ENCODE peak calls at places on chromosomes 4 and X, in five cellular contexts. H is left ventricle myocardium inferior; K is K562; F is neural crest cell; N is activated naive CD4-positive, alpha-beta T cell treated with anti-CD3 and anti-CD28 coated beads, Interleukin-2, amount 50 U/mL, for 16 hours. J is an unnamed sample.

GRCh38 chr4:61532324-61532723 is 332.2 kb downstream of the ADGRL3 start:
- DNase-seq in H (peak; percentile 10), K (no peak), F (peak; percentile 12), N (no peak), J (no peak)

GRCh38 chr4:3461515-3462291 is 1.4 kb upstream of the DOK7 start:
- DNase-seq in H (peak; percentile 83), K (no peak), F (no peak), N (no peak), J (no peak)

GRCh38 chr4:183165371-183165770 is 66.3 kb downstream of the WWC2 start:
- DNase-seq in H (no peak), K (no peak), F (no peak), N (no peak), J (no peak)

GRCh38 chr4:186957952-186958555 is 234.4 kb upstream of the FAT1 start:
- DNase-seq in H (no peak), K (no peak), F (no peak), N (no peak), J (no peak)

GRCh38 chr4:57158762-57159161 is 48.6 kb upstream of the IGFBP7 start:
- DNase-seq in H (no peak), K (no peak), F (no peak), N (no peak), J (no peak)

GRCh38 chr4:172125438-172125837 is 312.2 kb downstream of the GALNTL6 start:
- DNase-seq in H (no peak), K (no peak), F (no peak), N (no peak), J (no peak)

GRCh38 chrX:16278927-16279326 is 111.6 kb downstream of the MAGEB17 start:
- DNase-seq in H (no peak), K (no peak), F (no peak), N (peak; percentile 10), J (no peak)

GRCh38 chrX:130091976-130092522 is 18.2 kb downstream of the ELF4 start:
- DNase-seq in H (peak; percentile 28), K (peak; percentile 73), F (no peak), N (peak; percentile 65), J (no peak)

GRCh38 chr4:132065940-132066495 is 1083.1 kb upstream of the PCDH10 start:
- DNase-seq in H (no peak), K (no peak), F (no peak), N (no peak), J (no peak)

GRCh38 chr4:40194602-40195161 is 2.1 kb upstream of the RHOH start:
- DNase-seq in H (no peak), K (no peak), F (no peak), N (no peak), J (no peak)

GRCh38 chr4:105900541-105900940 is 5.3 kb downstream of the NPNT start:
- DNase-seq in H (no peak), K (no peak), F (no peak), N (no peak), J (no peak)

GRCh38 chr4:122819708-122820449 is 6.8 kb upstream of the FGF2 start:
- DNase-seq in H (no peak), K (no peak), F (no peak), N (no peak), J (no peak)

GRCh38 chr4:11505225-11505971 is 76.7 kb upstream of the HS3ST1 start:
- DNase-seq in H (no peak), K (no peak), F (no peak), N (peak; percentile 12), J (no peak)

GRCh38 chr4:174120446-174121142 is 162.9 kb downstream of the FBXO8 start:
- DNase-seq in H (peak; percentile 60), K (peak; percentile 47), F (peak; percentile 53), N (no peak), J (peak; percentile 55)

GRCh38 chr4:146389561-146389960 is 132.2 kb downstream of the SLC10A7 start:
- DNase-seq in H (no peak), K (no peak), F (no peak), N (no peak), J (no peak)

GRCh38 chr4:8247047-8247930 is 22.3 kb upstream of the HTRA3 start:
- DNase-seq in H (peak; percentile 76), K (no peak), F (no peak), N (no peak), J (no peak)

GRCh38 chrX:150062292-150063137 is 124.2 kb upstream of the EOLA2 start:
- DNase-seq in H (peak; percentile 36), K (no peak), F (no peak), N (no peak), J (no peak)

GRCh38 chr4:54614094-54614493 is 43.7 kb upstream of the KIT start:
- DNase-seq in H (no peak), K (no peak), F (no peak), N (no peak), J (no peak)

GRCh38 chr4:107203733-107204132 is 167.6 kb upstream of the DKK2 start:
- DNase-seq in H (no peak), K (no peak), F (no peak), N (no peak), J (no peak)

GRCh38 chrX:131802836-131803626 is 220.1 kb upstream of the STK26 start:
- DNase-seq in H (no peak), K (peak; percentile 39), F (no peak), N (peak; percentile 27), J (peak; percentile 76)

GRCh38 chr4:23921993-23922392 is 32.1 kb upstream of the PPARGC1A start:
- DNase-seq in H (no peak), K (no peak), F (no peak), N (no peak), J (no peak)

GRCh38 chr4:108959497-108959896 is 196.6 kb upstream of the ETNPPL start:
- DNase-seq in H (no peak), K (no peak), F (no peak), N (no peak), J (no peak)

GRCh38 chr4:78660559-78660958 is 109.0 kb downstream of the ANXA3 start:
- DNase-seq in H (no peak), K (no peak), F (no peak), N (no peak), J (no peak)

J was measured in uterus.